ENCODE peak calls at places on chromosomes 12 and 14, in six cellular contexts. L is esophagus squamous epithelium; Y is CD8-positive, alpha-beta T cell; M is hepatocyte; H is mucosa of descending colon; G is breast epithelium. Q is an unnamed sample.

GRCh38 chr14:94394594-94395305 is 6.3 kb upstream of the SERPINA1 start:
- DNase-seq in L (no peak), Y (no peak), M (peak; percentile 31), H (no peak), G (no peak), Q (no peak)

GRCh38 chr14:71497645-71498086 is 434.6 kb upstream of the RGS6 start:
- DNase-seq in L (no peak), Y (no peak), M (no peak), H (no peak), G (no peak), Q (no peak)

GRCh38 chr14:100305446-100306255 is 593 bp downstream of the SLC25A29 start:
- DNase-seq in L (no peak), Y (peak; percentile 47), M (peak; percentile 52), H (peak; percentile 72), G (no peak), Q (no peak)

GRCh38 chr14:94826774-94827173 is 56.9 kb upstream of the GSC start:
- DNase-seq in L (no peak), Y (no peak), M (no peak), H (no peak), G (no peak), Q (no peak)

GRCh38 chr12:108147279-108147678 is 18.2 kb downstream of the WSCD2 start:
- DNase-seq in L (no peak), Y (no peak), M (no peak), H (no peak), G (no peak), Q (no peak)

GRCh38 chr12:121748571-121749265 is 36.2 kb downstream of the TMEM120B start:
- DNase-seq in L (no peak), Y (no peak), M (peak; percentile 88), H (no peak), G (no peak), Q (no peak)

GRCh38 chr14:50871914-50872732 is at the start of gene ABHD12B:
- DNase-seq in L (no peak), Y (no peak), M (no peak), H (peak; percentile 51), G (no peak), Q (no peak)

GRCh38 chr14:87994974-87995373 is 2.0 kb upstream of the GALC start:
- DNase-seq in L (no peak), Y (no peak), M (peak; percentile 33), H (no peak), G (no peak), Q (no peak)

GRCh38 chr12:70907412-70907811 is 13.1 kb downstream of the PTPRR start:
- DNase-seq in L (no peak), Y (no peak), M (no peak), H (no peak), G (no peak), Q (no peak)

GRCh38 chr12:12562016-12562483 is 613 bp downstream of the DUSP16 start:
- DNase-seq in L (no peak), Y (peak; percentile 12), M (peak; percentile 69), H (peak; percentile 66), G (no peak), Q (no peak)

GRCh38 chr14:22471545-22472121 is 117.4 kb downstream of the DAD1 start:
- DNase-seq in L (no peak), Y (no peak), M (peak; percentile 73), H (peak; percentile 63), G (no peak), Q (no peak)
- TF ChIP-seq CTCF in L (peak; percentile 25), Y (no peak), M (peak; percentile 53), H (no peak), G (no peak), Q (peak; percentile 18)

GRCh38 chr12:114702462-114702861 is 18.5 kb upstream of the TBX3 start:
- DNase-seq in L (no peak), Y (no peak), M (no peak), H (no peak), G (no peak), Q (no peak)

GRCh38 chr12:114701104-114701414 is 17.1 kb upstream of the TBX3 start:
- DNase-seq in L (no peak), Y (no peak), M (no peak), H (no peak), G (no peak), Q (no peak)

GRCh38 chr12:114701553-114701952 is 17.6 kb upstream of the TBX3 start:
- DNase-seq in L (no peak), Y (no peak), M (no peak), H (no peak), G (no peak), Q (no peak)

GRCh38 chr12:114700392-114701103 is 16.6 kb upstream of the TBX3 start:
- DNase-seq in L (no peak), Y (no peak), M (no peak), H (no peak), G (no peak), Q (no peak)

GRCh38 chr12:114703060-114703493 is 19.1 kb upstream of the TBX3 start:
- DNase-seq in L (no peak), Y (no peak), M (peak; percentile 27), H (no peak), G (no peak), Q (no peak)
- H3K4me3 ChIP-seq in L (no peak overlapping the region), Y (no peak overlapping the region), M (no peak overlapping the region), H (no peak overlapping the region), G (no peak overlapping the region), Q (no peak overlapping the region)

GRCh38 chr12:93913845-93914244 is 234.5 kb upstream of the PLXNC1 start:
- DNase-seq in L (no peak), Y (no peak), M (no peak), H (no peak), G (no peak), Q (no peak)
- H3K4me1 ChIP-seq in L (no peaks in the 10 kb centered on the region), Y (no peaks in the 10 kb centered on the region), M (no peaks in the 10 kb centered on the region), H (no peaks in the 10 kb centered on the region), G (no peaks in the 10 kb centered on the region), Q (peaks cover 65% of the 10 kb centered on the region)

DNA sequence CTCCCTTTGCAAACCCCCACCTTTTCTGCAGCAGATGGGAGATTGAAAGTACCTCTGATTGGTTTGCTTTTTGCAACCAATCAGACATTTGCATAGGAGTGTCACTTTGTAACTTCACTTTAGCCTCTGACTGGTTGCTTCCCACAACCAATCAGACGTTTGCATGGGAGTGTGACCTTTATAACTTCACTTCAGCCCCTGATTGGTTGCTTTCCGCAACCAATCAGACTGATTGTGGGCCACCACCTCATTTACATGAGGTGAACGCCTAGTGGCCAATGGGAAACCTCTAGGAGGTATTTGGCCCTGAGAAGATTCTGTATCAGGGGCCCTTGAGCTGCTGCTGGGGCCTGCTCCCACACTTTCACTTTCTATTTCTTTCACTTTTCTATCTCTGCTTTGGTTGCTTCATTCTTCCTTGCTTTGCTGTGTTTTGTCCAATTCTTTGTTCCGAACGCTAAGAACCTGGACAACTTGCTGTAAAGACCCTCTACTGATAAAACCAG is 106.0 kb upstream of the PRICKLE1 start:
- DNase-seq in L (no peak), Y (no peak), M (no peak), H (no peak), G (no peak), Q (no peak)
- TF ChIP-seq CTCF in L (no peak), Y (no peak), M (no peak), H (no peak), G (no peak), Q (no peak)

GRCh38 chr12:68305278-68305677 is 26.9 kb downstream of the MDM1 start:
- DNase-seq in L (no peak), Y (no peak), M (no peak), H (no peak), G (no peak), Q (no peak)

GRCh38 chr12:68306564-68306963 is 25.6 kb downstream of the MDM1 start:
- DNase-seq in L (no peak), Y (no peak), M (no peak), H (no peak), G (no peak), Q (no peak)

GRCh38 chr12:68297929-68298328 is 34.2 kb downstream of the MDM1 start:
- DNase-seq in L (no peak), Y (no peak), M (no peak), H (no peak), G (no peak), Q (no peak)

GRCh38 chr12:68304626-68305025 is 27.5 kb downstream of the MDM1 start:
- DNase-seq in L (no peak), Y (no peak), M (no peak), H (no peak), G (no peak), Q (no peak)

GRCh38 chr12:68303850-68304249 is 28.3 kb downstream of the MDM1 start:
- DNase-seq in L (no peak), Y (no peak), M (no peak), H (no peak), G (no peak), Q (no peak)
- H3K4me3 ChIP-seq in L (no peak overlapping the region), Y (no peak overlapping the region), M (no peak overlapping the region), H (no peak overlapping the region), G (no peak overlapping the region), Q (no peak overlapping the region)

GRCh38 chr12:6181583-6182278 is 18.5 kb upstream of the CD9 start:
- DNase-seq in L (no peak), Y (no peak), M (no peak), H (peak; percentile 40), G (no peak), Q (no peak)
- H3K4me1 ChIP-seq in L (peaks cover 51% of the 10 kb centered on the region), Y (no peaks in the 10 kb centered on the region), M (peaks cover 26% of the 10 kb centered on the region), H (peaks cover 23% of the 10 kb centered on the region), G (peaks cover 14% of the 10 kb centered on the region), Q (peaks cover 53% of the 10 kb centered on the region)

GRCh38 chr12:42474391-42474790 is 115.2 kb downstream of the PRICKLE1 start:
- DNase-seq in L (no peak), Y (no peak), M (no peak), H (no peak), G (no peak), Q (no peak)
- TF ChIP-seq CTCF in L (no peak), Y (no peak), M (no peak), H (no peak), G (no peak), Q (no peak)

GRCh38 chr14:102046337-102047278 is 40.2 kb downstream of the HSP90AA1 start:
- DNase-seq in L (no peak), Y (no peak), M (peak; percentile 90), H (peak; percentile 89), G (peak; percentile 92), Q (peak; percentile 65)
- H3K4me3 ChIP-seq in L (no peak overlapping the region), Y (no peak overlapping the region), M (no peak overlapping the region), H (no peak overlapping the region), G (no peak overlapping the region), Q (no peak overlapping the region)

GRCh38 chr14:105280525-105280924 is 20.3 kb downstream of the BRF1 start:
- DNase-seq in L (no peak), Y (no peak), M (no peak), H (no peak), G (no peak), Q (no peak)
- H3K4me1 ChIP-seq in L (no peaks in the 10 kb centered on the region), Y (peaks cover 16% of the 10 kb centered on the region), M (peaks cover 2% of the 10 kb centered on the region), H (peaks cover 8% of the 10 kb centered on the region), G (no peaks in the 10 kb centered on the region), Q (peaks cover 7% of the 10 kb centered on the region)

DNA sequence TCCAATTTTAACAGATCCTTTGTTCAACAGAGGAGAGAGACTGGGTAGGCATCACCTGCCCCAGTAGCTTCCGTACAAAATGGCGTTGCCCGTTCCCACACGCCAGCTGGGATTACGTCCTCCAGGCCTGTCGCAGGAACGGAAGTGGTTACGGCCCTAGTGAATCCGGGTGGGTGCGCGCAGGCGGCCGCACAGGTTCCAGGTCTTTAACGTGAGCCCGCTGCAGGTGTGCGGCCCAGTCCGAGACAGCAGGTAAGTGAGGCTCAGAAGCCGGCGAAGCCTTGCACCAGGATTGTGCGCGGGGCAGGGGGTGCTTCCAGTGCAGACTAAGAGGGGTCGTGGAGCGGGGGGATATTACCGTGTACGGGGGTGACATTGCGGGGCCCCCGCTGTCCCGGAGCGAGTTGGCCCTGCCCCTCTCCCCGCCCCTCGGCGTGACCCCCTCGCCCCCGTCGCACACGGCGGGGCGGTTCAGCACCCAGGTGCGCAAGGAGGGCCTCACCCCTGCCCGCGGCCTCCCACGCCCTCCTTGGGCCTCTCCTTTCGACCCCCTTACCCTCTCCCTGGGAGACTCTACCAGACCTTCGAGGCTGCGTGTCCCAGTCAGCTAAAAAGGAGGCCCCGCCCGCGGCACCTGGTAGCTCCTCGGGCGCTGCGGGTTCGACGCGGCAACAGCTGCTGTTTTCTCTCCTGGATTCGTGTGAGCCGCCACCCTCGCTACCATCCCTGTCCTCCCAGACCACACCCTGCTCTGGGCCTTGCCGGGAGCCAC is at the start of gene EXD2:
- DNase-seq in L (peak; percentile 36), Y (peak; percentile 54), M (peak; percentile 92), H (peak; percentile 92), G (peak; percentile 92), Q (peak; percentile 22)
- TF ChIP-seq CTCF in L (no peak), Y (no peak), M (no peak), H (no peak), G (no peak), Q (no peak)

Q was measured in thoracic aorta.